ENCODE peak calls at places on chromosomes 5 and 9, in four cellular contexts. E is A549, D is aorta, G is Peyer's patch. I is an unnamed sample. For H3K4me1, the result is how much of the 10 kb centered on the place peaks cover.

GRCh38 chr9:109742759-109743388 is 37.1 kb upstream of the PALM2AKAP2 start:
- DNase-seq in G (no peak), D (no peak), E (no peak), I (peak)

GRCh38 chr9:71681708-71682268 is 86.5 kb downstream of the CEMIP2 start:
- DNase-seq in D (no peak), G (no peak), E (peak), I (no peak)

GRCh38 chr5:10607023-10607665 is 43.3 kb downstream of the ANKRD33B start:
- DNase-seq in D (no peak), G (no peak), E (no peak), I (no peak)

GRCh38 chr5:103512506-103512905 is 50.1 kb downstream of the NUDT12 start:
- DNase-seq in G (no peak), E (no peak), D (no peak), I (no peak)

GRCh38 chr5:14715481-14715880 is 51.0 kb downstream of the OTULIN start:
- DNase-seq in E (no peak), D (no peak), G (no peak), I (no peak)

GRCh38 chr5:152288499-152288898 is 116.6 kb downstream of the NMUR2 start:
- DNase-seq in D (peak), E (no peak), G (no peak), I (peak)

GRCh38 chr5:170377027-170377426 is 12.1 kb downstream of the KCNMB1 start:
- DNase-seq in G (no peak), D (no peak), E (no peak), I (no peak)

GRCh38 chr5:10229306-10230048 is 20.2 kb downstream of the ATPSCKMT start:
- DNase-seq in E (no peak), G (no peak), D (no peak), I (no peak)

GRCh38 chr5:95962785-95963184 is 1.1 kb upstream of the ELL2 start:
- DNase-seq in E (peak), G (no peak), D (no peak), I (no peak)

GRCh38 chr9:87716141-87716540 is 9.8 kb upstream of the CTSL start:
- DNase-seq in E (peak), D (no peak), G (no peak), I (no peak)

GRCh38 chr9:87119328-87119881 is 172.1 kb upstream of the GAS1 start:
- DNase-seq in G (no peak), D (no peak), E (no peak), I (no peak)

GRCh38 chr5:122366501-122366900 is 54.5 kb downstream of the SNCAIP start:
- DNase-seq in D (no peak), E (no peak), G (no peak), I (no peak)

GRCh38 chr9:17159469-17159868 is 24.6 kb downstream of the CNTLN start:
- DNase-seq in E (no peak), G (no peak), D (no peak), I (no peak)

GRCh38 chr9:17906204-17906840 is 327.5 kb downstream of the SH3GL2 start:
- DNase-seq in E (no peak), G (peak), D (peak), I (peak)

GRCh38 chr9:37963936-37964739 is 60.2 kb upstream of the SLC25A51 start:
- DNase-seq in E (peak), G (peak), D (peak), I (peak)

GRCh38 chr5:35644543-35644942 is 26.9 kb downstream of the SPEF2 start:
- DNase-seq in G (no peak), E (peak), D (no peak), I (no peak)

GRCh38 chr5:135456238-135457099 is 4.3 kb upstream of the TIFAB start:
- DNase-seq in D (peak), G (no peak), E (peak), I (peak)

GRCh38 chr5:133868946-133869674 is 99.3 kb downstream of the C5orf15 start:
- DNase-seq in G (peak), E (peak), D (peak), I (peak)

GRCh38 chr9:123611228-123611627 is 255.2 kb downstream of the CRB2 start:
- DNase-seq in D (no peak), E (no peak), G (no peak), I (no peak)

GRCh38 chr9:2016411-2017208 is 1.5 kb downstream of the SMARCA2 start:
- DNase-seq in E (peak), D (peak), G (peak), I (peak)

GRCh38 chr9:98251554-98251953 is 3.9 kb downstream of the TBC1D2 start:
- DNase-seq in D (no peak), E (peak), G (no peak), I (no peak)

GRCh38 chr9:135565141-135565628 is 3.6 kb downstream of the PAEP start:
- DNase-seq in D (peak), G (no peak), E (no peak), I (no peak)

GRCh38 chr5:73826761-73827450 is 200.9 kb downstream of the ARHGEF28 start:
- DNase-seq in E (peak), G (no peak), D (no peak), I (no peak)

GRCh38 chr9:127664324-127664677 is 42.5 kb upstream of the CFAP157 start:
- DNase-seq in G (no peak), D (no peak), E (no peak), I (no peak)

GRCh38 chr5:9715891-9716335 is 85.8 kb upstream of the TAS2R1 start:
- DNase-seq in E (no peak), G (no peak), D (no peak), I (no peak)

GRCh38 chr9:85158512-85158911 is 489.0 kb downstream of the NTRK2 start:
- DNase-seq in E (no peak), D (no peak), G (no peak), I (no peak)

GRCh38 chr5:68534131-68534940 is 318.8 kb downstream of the PIK3R1 start:
- DNase-seq in D (no peak), E (no peak), G (no peak), I (peak)

GRCh38 chr5:36135994-36136393 is 15.7 kb downstream of the LMBRD2 start:
- DNase-seq in D (no peak), E (no peak), G (no peak), I (no peak)

GRCh38 chr9:134546231-134546731 is 95.3 kb upstream of the COL5A1 start:
- DNase-seq in G (no peak), D (peak), E (no peak), I (no peak)

GRCh38 chr9:18606281-18606680 is 132.3 kb downstream of the ADAMTSL1 start:
- DNase-seq in E (no peak), D (no peak), G (no peak), I (no peak)

GRCh38 chr5:137190441-137190840 is 308.7 kb downstream of the SPOCK1 start:
- DNase-seq in G (no peak), E (no peak), D (no peak), I (no peak)

GRCh38 chr5:134073404-134073803 is 41.1 kb upstream of the TCF7 start:
- DNase-seq in D (no peak), E (peak), G (no peak), I (no peak)

GRCh38 chr9:134058716-134059115 is 9.1 kb downstream of the BRD3 start:
- DNase-seq in E (no peak), G (peak), D (peak), I (peak)

GRCh38 chr5:68456756-68457217 is 241.2 kb downstream of the PIK3R1 start:
- DNase-seq in E (peak), D (no peak), G (no peak), I (no peak)

GRCh38 chr9:21160178-21160577 is 6.3 kb downstream of the IFNA21 start:
- DNase-seq in D (no peak), G (no peak), E (no peak), I (no peak)

GRCh38 chr9:97806721-97807120 is 46.3 kb upstream of the FOXE1 start:
- DNase-seq in G (no peak), D (no peak), E (no peak), I (no peak)

GRCh38 chr5:112159435-112159834 is 259.6 kb downstream of the EPB41L4A start:
- DNase-seq in D (no peak), E (no peak), G (no peak), I (no peak)

GRCh38 chr5:96396878-96397277 is 36.2 kb downstream of the PCSK1 start:
- DNase-seq in D (no peak), G (no peak), E (no peak), I (no peak)

GRCh38 chr5:1550287-1551076 is 26.7 kb upstream of the LPCAT1 start:
- DNase-seq in G (peak), E (no peak), D (peak), I (peak)

GRCh38 chr5:31131381-31131811 is 62.1 kb upstream of the CDH6 start:
- DNase-seq in D (no peak), E (no peak), G (no peak), I (no peak)

GRCh38 chr5:172446336-172447051 is 7.8 kb downstream of the SH3PXD2B start:
- DNase-seq in D (peak), E (no peak), G (peak), I (peak)

GRCh38 chr5:172444626-172445365 is 9.5 kb downstream of the SH3PXD2B start:
- DNase-seq in E (no peak), G (peak), D (peak), I (peak)

GRCh38 chr5:172447646-172448365 is 6.5 kb downstream of the SH3PXD2B start:
- DNase-seq in D (peak), E (no peak), G (peak), I (no peak)

GRCh38 chr5:172444110-172444510 is 10.2 kb downstream of the SH3PXD2B start:
- DNase-seq in D (peak), G (no peak), E (no peak), I (peak)

DNA sequence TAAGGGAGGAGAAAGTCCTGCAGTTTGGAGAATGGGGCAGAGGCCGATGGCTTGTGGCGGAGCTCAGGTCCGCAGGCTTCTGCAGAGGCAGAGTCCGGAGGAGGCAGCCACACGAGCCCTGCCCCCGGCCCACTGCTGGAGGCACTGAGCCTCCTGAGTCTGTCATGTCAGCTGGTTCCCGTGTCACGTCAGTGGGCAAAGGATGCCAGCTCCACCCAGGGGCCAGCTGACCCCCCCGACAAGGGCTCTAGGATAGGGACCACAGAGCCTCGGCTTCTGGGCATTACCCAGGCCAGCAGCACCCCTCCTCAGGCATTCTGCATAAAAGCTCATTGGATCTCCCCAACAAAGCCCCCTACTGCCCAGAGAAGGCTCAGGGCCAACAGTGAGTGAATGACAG is 8.5 kb downstream of the SH3PXD2B start:
- DNase-seq in E (no peak), G (peak), D (peak), I (peak)
- H3K4me1 ChIP-seq in E (under half), G (under half), D (under half), I (half or more)

GRCh38 chr5:146040559-146040958 is 64.8 kb downstream of the PLAC8L1 start:
- DNase-seq in G (peak), E (no peak), D (no peak), I (no peak)
- H3K4me3 ChIP-seq in G (no peak), E (no peak), D (no peak), I (no peak)

GRCh38 chr5:139182528-139183296 is 15.5 kb downstream of the SIL1 start:
- DNase-seq in D (no peak), E (no peak), G (no peak), I (no peak)
- H3K4me1 ChIP-seq in D (under half), E (under half), G (under half), I (under half)

DNA sequence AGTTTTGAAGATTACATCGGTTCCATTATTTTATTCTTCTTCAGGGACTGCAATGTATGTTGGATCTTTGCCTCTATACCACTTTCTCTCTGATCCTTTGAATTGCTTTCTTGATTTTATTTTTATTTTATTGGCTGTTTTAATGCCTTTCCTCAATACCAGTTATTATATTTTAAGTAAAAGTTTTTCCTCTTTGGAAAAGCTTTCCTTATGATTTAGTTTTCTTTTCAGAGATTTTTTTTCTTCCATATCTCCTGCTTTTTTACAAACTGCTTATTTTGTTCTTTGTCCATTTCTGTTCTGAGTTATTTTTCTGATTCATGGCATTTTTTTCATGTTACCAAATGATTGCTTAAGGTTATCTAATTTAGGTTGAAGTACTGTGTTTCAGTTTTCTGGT is 11.5 kb downstream of the ZMAT2 start:
- DNase-seq in E (no peak), D (no peak), G (no peak), I (no peak)
- H3K4me3 ChIP-seq in E (peak), D (no peak), G (peak), I (no peak)

DNA sequence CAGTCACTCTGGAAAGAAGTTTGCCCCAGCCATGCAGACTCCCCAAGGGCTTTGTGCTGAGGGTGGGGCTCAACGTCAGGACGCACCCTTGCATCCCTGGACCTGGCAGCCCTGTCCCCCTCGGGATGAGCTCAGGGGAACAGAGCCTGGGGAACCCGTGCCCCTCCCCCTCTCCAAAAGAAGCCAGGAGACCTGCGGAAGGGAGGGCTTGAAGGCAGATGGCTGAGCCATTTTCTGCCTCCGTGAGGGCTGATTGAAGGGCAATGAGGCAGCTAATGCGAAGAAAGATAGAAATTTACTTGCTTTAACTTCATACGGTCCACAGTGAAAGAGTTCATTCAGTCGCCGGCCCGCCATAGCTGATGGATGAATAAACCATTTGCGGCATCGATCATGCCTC is 28.8 kb downstream of the ASS1 start:
- DNase-seq in G (no peak), E (no peak), D (no peak), I (no peak)
- H3K4me1 ChIP-seq in G (under half), E (under half), D (under half), I (under half)

DNA sequence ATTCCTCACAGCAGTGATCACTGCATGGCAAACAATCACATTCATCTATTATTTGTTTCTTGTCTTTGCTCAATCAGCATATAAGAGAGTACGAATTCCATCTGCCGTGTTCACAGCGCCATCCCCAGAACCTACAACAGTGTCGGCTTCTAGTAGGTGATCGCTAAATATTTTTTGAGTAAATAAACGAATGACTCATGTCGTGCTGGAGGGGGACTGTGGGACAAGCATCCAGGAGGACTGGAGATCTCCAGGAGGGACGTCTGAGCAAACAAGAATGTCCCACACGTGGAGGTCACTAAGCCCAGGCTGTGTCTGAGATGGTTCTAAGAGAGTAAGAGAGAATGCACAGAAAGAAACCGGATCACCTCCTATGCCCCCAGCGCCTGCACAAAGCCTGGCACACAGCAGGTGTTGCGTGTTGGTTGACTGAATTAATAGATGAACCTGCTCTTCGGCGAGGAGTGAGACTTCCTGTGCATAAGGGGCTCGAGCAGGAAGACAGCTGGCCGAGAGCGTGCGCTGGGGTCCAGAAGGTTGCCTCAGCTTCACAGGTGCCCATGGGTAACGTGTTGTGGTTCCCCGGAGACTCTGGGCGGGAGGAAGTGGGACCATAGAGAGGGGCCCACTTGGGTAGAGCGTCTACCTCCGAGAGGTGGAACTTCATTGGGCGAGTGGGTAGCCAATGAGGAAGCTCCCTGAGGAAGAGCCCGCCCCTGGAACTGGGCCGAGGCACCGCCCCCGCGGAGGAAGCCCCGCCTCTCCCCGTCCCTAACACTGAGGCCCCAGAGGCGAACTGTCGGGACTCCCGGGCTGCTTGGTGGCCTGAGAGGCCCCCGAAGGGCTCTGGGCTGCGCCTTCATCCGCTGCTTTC is 193.0 kb downstream of the MELK start:
- DNase-seq in D (peak), G (peak), E (peak), I (peak)
- H3K4me3 ChIP-seq in D (no peak), G (peak), E (peak), I (peak)

GRCh38 chr5:56093970-56094369 is 99.2 kb upstream of the IL6ST start:
- DNase-seq in G (no peak), E (no peak), D (no peak), I (no peak)

GRCh38 chr5:56090793-56091460 is 96.2 kb upstream of the IL6ST start:
- DNase-seq in E (no peak), G (no peak), D (no peak), I (no peak)

GRCh38 chr5:56088967-56089829 is 94.4 kb upstream of the IL6ST start:
- DNase-seq in D (no peak), E (peak), G (no peak), I (no peak)

GRCh38 chr5:56092115-56092514 is 97.4 kb upstream of the IL6ST start:
- DNase-seq in G (no peak), D (no peak), E (no peak), I (no peak)

DNA sequence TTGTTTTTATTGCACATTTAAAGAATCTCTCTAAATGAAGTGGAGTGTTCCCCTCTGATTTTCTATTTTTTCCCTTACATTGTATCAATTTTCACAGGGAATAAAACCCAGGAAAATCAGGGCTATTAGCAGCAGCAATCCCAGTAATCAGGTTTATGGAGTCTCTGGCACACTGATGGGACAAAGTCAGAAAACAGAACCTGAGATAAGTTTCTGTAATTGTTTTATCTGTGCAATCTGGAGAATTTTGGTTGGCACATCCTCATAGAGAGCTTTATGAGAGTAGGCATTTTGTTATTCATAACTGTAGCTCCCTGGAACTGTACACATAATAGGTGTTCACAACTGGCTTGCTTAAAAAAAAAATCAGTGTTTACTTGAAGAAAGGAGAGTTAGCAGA is 96.9 kb upstream of the IL6ST start:
- DNase-seq in D (no peak), E (no peak), G (no peak), I (no peak)
- H3K4me1 ChIP-seq in D (under half), E (under half), G (under half), I (under half)

GRCh38 chr5:16933337-16933736 is 2.8 kb downstream of the MYO10 start:
- DNase-seq in E (no peak), D (no peak), G (no peak), I (no peak)
- H3K4me3 ChIP-seq in E (peak), D (no peak), G (peak), I (peak)

GRCh38 chr5:176624142-176624541 is 6.2 kb downstream of the SNCB start:
- DNase-seq in G (no peak), D (no peak), E (no peak), I (no peak)
- H3K4me1 ChIP-seq in G (under half), D (under half), E (under half), I (under half)